ENCODE peak calls at places on chromosomes 1 and 21, in five cellular contexts. M is pancreas, C is mucosa of descending colon, Y is tibial nerve, X is body of pancreas. U is an unnamed sample. For H3K9me3, the result is how much of the 10 kb centered on the place peaks cover.

GRCh38 chr1:221887091-221887746 is 145.3 kb upstream of the DUSP10 start:
- DNase-seq in M (peak), C (peak), Y (peak), X (peak), U (peak)

GRCh38 chr1:183203094-183203493 is 17.0 kb downstream of the LAMC2 start:
- DNase-seq in M (no peak), C (no peak), Y (no peak), X (no peak), U (no peak)

GRCh38 chr1:18109756-18110597 is 2.4 kb downstream of the IGSF21 start:
- DNase-seq in M (no peak), C (peak), Y (peak), X (peak), U (no peak)

GRCh38 chr1:223189903-223190724 is 47.1 kb upstream of the TLR5 start:
- DNase-seq in M (no peak), C (no peak), Y (no peak), X (no peak), U (no peak)

GRCh38 chr1:200911361-200911760 is 16.7 kb downstream of the INAVA start:
- DNase-seq in M (no peak), C (no peak), Y (no peak), X (no peak), U (no peak)

GRCh38 chr1:23446644-23447310 is 22.2 kb upstream of the TCEA3 start:
- DNase-seq in M (no peak), C (no peak), Y (no peak), X (no peak), U (no peak)

GRCh38 chr21:30268608-30269197 is 14.0 kb downstream of the KRTAP24-1 start:
- DNase-seq in M (no peak), C (no peak), Y (no peak), X (no peak), U (peak)

GRCh38 chr1:21829294-21829693 is 17.2 kb downstream of the LDLRAD2 start:
- DNase-seq in M (no peak), C (no peak), Y (no peak), X (no peak), U (no peak)

DNA sequence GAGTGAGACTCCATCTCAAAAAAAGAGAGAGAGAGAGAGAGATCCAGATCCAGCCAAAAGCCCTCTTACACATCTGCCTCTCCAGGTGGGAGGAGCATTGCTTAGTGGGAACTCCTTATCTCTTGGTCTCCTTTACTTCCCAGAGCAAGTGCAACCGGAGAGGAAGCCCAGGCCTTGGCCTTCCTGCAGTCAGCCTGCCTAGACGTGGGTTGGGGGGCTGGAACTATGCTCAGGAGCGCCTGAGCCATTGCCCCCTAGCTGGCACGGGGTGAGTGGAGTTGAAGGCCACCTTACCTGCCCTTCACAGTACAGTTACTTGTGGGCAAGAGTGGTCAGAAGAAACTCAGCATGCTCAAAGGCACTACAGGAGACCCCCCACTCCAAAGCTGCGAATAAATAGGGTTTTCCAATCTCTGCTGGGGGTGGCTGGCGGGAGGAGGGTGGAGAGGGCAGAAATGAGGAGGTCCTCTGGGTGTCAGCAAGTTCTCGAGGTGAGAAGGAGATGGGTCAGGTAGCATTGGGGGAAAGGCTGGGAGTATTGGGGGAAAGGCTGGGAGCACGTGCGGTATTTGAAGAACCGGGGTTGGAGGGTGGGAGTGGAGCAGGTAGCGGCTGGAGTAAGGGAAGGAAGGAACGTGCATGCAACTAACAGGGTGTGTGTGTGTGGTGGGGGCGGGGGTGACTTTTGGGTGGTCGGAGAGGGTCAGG is 4.7 kb upstream of the DMBX1 start:
- DNase-seq in M (no peak), C (no peak), Y (no peak), X (no peak), U (no peak)
- H3K4me3 ChIP-seq in M (no peak), C (no peak), Y (no peak), X (no peak), U (no peak)

DNA sequence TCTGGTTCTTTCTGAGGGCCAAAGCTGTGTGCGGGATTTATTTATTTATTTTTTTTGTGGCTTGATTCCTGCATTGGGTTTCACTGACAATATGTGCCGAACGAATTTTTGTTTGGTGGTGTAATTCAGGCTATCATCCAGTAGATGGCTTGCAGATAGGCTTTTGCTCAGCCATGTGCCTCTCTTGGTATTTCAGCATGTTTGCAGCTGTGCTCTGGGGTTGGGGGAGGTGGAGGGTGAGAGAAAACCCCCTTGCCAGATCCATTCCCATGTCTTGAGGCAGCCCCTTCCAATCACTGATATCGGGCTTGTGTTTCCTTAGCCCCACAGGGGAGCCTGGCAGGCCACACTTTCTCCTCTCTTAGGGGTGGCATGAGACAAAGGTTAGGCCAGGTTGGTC is 302.4 kb downstream of the PTGER3 start:
- DNase-seq in M (no peak), C (no peak), Y (no peak), X (no peak), U (peak)
- H3K9me3 ChIP-seq in M (under half), C (under half), Y (half or more), X (under half), U (under half)

GRCh38 chr1:156571959-156572662 is at the start of gene IQGAP3:
- DNase-seq in M (peak), C (peak), Y (peak), X (peak), U (peak)

GRCh38 chr1:156566436-156566835 is 5.9 kb downstream of the IQGAP3 start:
- DNase-seq in M (no peak), C (no peak), Y (no peak), X (no peak), U (no peak)

GRCh38 chr1:156574039-156574633 is 1.8 kb upstream of the IQGAP3 start:
- DNase-seq in M (no peak), C (no peak), Y (no peak), X (no peak), U (no peak)

GRCh38 chr1:156572663-156573018 is 276 bp upstream of the IQGAP3 start:
- DNase-seq in M (no peak), C (no peak), Y (no peak), X (no peak), U (no peak)

DNA sequence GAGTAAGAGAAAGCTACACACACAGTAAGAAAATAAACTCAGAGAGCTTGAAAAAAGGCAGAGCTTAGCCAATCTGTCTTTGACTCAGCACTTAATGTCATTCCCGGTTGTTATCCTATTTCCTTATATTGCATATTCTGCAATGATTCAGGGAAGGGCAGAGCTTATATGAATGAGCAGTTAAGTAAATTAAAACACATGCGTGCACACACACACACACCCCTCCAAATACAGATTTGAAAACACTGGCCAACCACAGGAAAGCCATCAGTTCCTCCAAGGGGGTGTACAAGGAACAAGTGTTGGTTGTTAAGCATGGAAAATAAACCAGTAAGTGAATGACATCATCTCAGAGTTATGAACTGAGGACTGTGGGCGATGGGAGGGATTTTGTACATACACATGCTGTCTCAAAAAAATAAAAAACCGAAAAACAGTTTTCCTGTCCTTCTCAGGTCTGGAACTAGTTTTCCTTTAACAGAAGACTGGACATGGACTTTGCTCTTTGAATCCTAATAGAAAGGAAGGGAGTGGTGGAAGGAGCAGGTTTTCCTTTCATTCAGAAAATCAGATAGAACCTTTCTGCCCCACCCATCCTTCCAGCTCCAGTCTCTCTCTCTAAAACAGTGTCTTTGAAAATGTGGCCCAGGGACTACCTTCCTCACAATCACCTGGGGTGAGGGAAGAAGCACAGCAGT is 955 bp downstream of the IQGAP3 start:
- DNase-seq in M (no peak), C (no peak), Y (no peak), X (no peak), U (no peak)
- H3K4me3 ChIP-seq in M (no peak), C (no peak), Y (peak), X (no peak), U (peak)

DNA sequence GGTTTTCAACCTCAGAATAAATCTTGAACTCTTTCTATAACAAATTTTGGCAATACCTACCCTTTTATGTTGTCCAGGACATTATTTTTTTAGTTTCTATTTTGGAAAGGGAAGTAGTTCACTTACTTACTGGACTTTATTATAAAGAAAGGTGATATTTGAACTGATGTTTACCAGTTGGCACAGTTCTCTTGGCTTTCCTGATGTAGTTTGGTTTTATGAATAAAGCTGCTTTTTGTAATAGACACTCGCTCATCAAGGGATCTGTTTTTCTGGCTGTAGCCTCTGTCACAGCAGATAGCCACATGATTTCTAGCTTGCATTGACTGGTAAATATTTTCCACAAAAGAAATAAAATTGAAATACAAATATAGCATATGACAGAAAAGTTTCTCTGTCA is 40.9 kb upstream of the METTL18 start:
- DNase-seq in M (no peak), C (no peak), Y (no peak), X (no peak), U (no peak)
- H3K9me3 ChIP-seq in M (under half), C (under half), Y (under half), X (under half), U (under half)

DNA sequence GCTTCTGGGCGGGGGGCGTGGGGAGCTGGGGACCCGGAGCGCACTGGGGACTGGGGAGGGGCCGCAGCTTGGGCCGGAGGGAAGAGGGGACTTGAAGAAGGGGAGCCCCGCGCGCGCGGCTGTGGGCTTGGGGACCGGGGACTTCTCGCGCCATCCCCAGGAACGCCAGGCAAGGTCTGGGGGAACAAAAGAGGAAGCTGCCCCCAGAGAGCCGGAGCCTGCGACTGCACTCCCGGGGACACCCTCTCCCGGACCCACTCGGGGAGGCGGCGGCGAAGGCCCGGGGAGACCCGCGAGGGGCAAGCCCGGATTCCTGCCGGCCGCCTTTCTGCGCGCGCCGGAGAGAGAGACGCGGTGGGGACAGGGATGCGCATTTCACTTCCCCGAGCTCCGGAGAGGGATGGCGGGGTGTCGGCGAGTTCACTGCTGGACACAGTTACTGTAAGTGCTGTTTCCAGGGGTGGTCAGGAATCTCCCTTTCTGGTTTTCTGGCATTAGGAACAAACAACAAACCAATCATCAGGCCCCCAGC is 732 bp downstream of the ABCG1 start:
- DNase-seq in M (no peak), C (peak), Y (no peak), X (no peak), U (peak)
- H3K4me3 ChIP-seq in M (peak), C (peak), Y (peak), X (no peak), U (peak)

U was measured in BE2C.